ENCODE peak calls at places on chromosomes 13 and 19, in seven cellular contexts. One of them, this sample, is unnamed.

GRCh38 chr13:25215253-25215575 is 43.1 kb upstream of the AMER2 start:
- DNase-seq in tibial nerve: no peak
- DNase-seq in left lung: no peak
- DNase-seq in HFF-Myc: no peak
- DNase-seq in bronchial epithelial cell: no peak
- DNase-seq in cardiac muscle cell: no peak
- DNase-seq in A549: no peak
- DNase-seq in this sample: no peak

GRCh38 chr13:110442946-110443632 is 118.4 kb downstream of the RAB20 start:
- DNase-seq in HFF-Myc: no peak
- DNase-seq in tibial nerve: no peak
- DNase-seq in left lung: no peak
- DNase-seq in A549: no peak
- DNase-seq in cardiac muscle cell: peak; percentile 67
- DNase-seq in bronchial epithelial cell: peak; percentile 71
- DNase-seq in this sample: no peak

GRCh38 chr19:35045667-35046300 is 4.3 kb downstream of the HPN start:
- DNase-seq in cardiac muscle cell: peak; percentile 42
- DNase-seq in A549: peak; percentile 95
- DNase-seq in tibial nerve: no peak
- DNase-seq in HFF-Myc: peak; percentile 37
- DNase-seq in bronchial epithelial cell: no peak
- DNase-seq in left lung: no peak
- DNase-seq in this sample: peak; percentile 77

GRCh38 chr19:30318936-30319335 is 53.2 kb upstream of the ZNF536 start:
- DNase-seq in HFF-Myc: no peak
- DNase-seq in cardiac muscle cell: no peak
- DNase-seq in left lung: no peak
- DNase-seq in A549: no peak
- DNase-seq in tibial nerve: no peak
- DNase-seq in bronchial epithelial cell: no peak
- DNase-seq in this sample: no peak

GRCh38 chr19:19214892-19215291 is 3.1 kb downstream of the NCAN start:
- DNase-seq in A549: no peak
- DNase-seq in bronchial epithelial cell: peak; percentile 7
- DNase-seq in cardiac muscle cell: peak; percentile 59
- DNase-seq in tibial nerve: no peak
- DNase-seq in HFF-Myc: no peak
- DNase-seq in left lung: no peak
- DNase-seq in this sample: peak; percentile 23

GRCh38 chr19:42512743-42513304 is 15.5 kb downstream of the CEACAM1 start:
- DNase-seq in A549: no peak
- DNase-seq in bronchial epithelial cell: no peak
- DNase-seq in tibial nerve: no peak
- DNase-seq in HFF-Myc: no peak
- DNase-seq in left lung: no peak
- DNase-seq in cardiac muscle cell: no peak
- DNase-seq in this sample: no peak

GRCh38 chr19:49680473-49681351 is 3.6 kb downstream of the PRMT1 start:
- DNase-seq in tibial nerve: peak; percentile 79
- DNase-seq in HFF-Myc: no peak
- DNase-seq in bronchial epithelial cell: peak; percentile 67
- DNase-seq in A549: peak; percentile 95
- DNase-seq in left lung: peak; percentile 89
- DNase-seq in cardiac muscle cell: peak; percentile 91
- DNase-seq in this sample: peak; percentile 89

GRCh38 chr13:105231579-105231978 is 1303.9 kb downstream of the EFNB2 start:
- DNase-seq in cardiac muscle cell: no peak
- DNase-seq in tibial nerve: no peak
- DNase-seq in A549: no peak
- DNase-seq in left lung: no peak
- DNase-seq in HFF-Myc: no peak
- DNase-seq in bronchial epithelial cell: no peak
- DNase-seq in this sample: no peak

GRCh38 chr13:109938255-109938936 is 152.0 kb upstream of the IRS2 start:
- DNase-seq in A549: no peak
- DNase-seq in tibial nerve: no peak
- DNase-seq in left lung: no peak
- DNase-seq in cardiac muscle cell: peak; percentile 71
- DNase-seq in HFF-Myc: peak; percentile 82
- DNase-seq in bronchial epithelial cell: peak; percentile 96
- DNase-seq in this sample: no peak

GRCh38 chr13:44715287-44716224 is 139.4 kb upstream of the TSC22D1 start:
- DNase-seq in HFF-Myc: peak; percentile 47
- DNase-seq in tibial nerve: no peak
- DNase-seq in A549: no peak
- DNase-seq in bronchial epithelial cell: no peak
- DNase-seq in left lung: no peak
- DNase-seq in cardiac muscle cell: peak; percentile 37
- DNase-seq in this sample: no peak

GRCh38 chr19:41626278-41626677 is 596 bp downstream of the CEACAM4 start:
- DNase-seq in left lung: no peak
- DNase-seq in tibial nerve: no peak
- DNase-seq in HFF-Myc: no peak
- DNase-seq in A549: no peak
- DNase-seq in bronchial epithelial cell: no peak
- DNase-seq in cardiac muscle cell: no peak
- DNase-seq in this sample: no peak

GRCh38 chr19:30498707-30499106 is 126.5 kb downstream of the ZNF536 start:
- DNase-seq in tibial nerve: no peak
- DNase-seq in bronchial epithelial cell: no peak
- DNase-seq in A549: no peak
- DNase-seq in HFF-Myc: no peak
- DNase-seq in left lung: no peak
- DNase-seq in cardiac muscle cell: no peak
- DNase-seq in this sample: no peak

GRCh38 chr13:39484506-39485313 is 118.3 kb downstream of the LHFPL6 start:
- DNase-seq in HFF-Myc: no peak
- DNase-seq in A549: no peak
- DNase-seq in tibial nerve: no peak
- DNase-seq in bronchial epithelial cell: peak; percentile 21
- DNase-seq in cardiac muscle cell: peak; percentile 66
- DNase-seq in left lung: no peak
- DNase-seq in this sample: no peak

GRCh38 chr19:18464646-18465045 is 26.7 kb upstream of the ISYNA1 start:
- DNase-seq in cardiac muscle cell: peak; percentile 85
- DNase-seq in bronchial epithelial cell: no peak
- DNase-seq in HFF-Myc: no peak
- DNase-seq in A549: no peak
- DNase-seq in tibial nerve: peak; percentile 76
- DNase-seq in left lung: peak; percentile 81
- DNase-seq in this sample: no peak

GRCh38 chr13:83880275-83881027 is 1.8 kb downstream of the SLITRK1 start:
- DNase-seq in HFF-Myc: no peak
- DNase-seq in cardiac muscle cell: no peak
- DNase-seq in left lung: no peak
- DNase-seq in bronchial epithelial cell: no peak
- DNase-seq in A549: no peak
- DNase-seq in tibial nerve: no peak
- DNase-seq in this sample: no peak

GRCh38 chr19:55340784-55341147 is 1.1 kb downstream of the KMT5C start:
- DNase-seq in tibial nerve: no peak
- DNase-seq in HFF-Myc: no peak
- DNase-seq in left lung: no peak
- DNase-seq in A549: no peak
- DNase-seq in cardiac muscle cell: no peak
- DNase-seq in bronchial epithelial cell: no peak
- DNase-seq in this sample: no peak

GRCh38 chr13:46951516-46951915 is 54.7 kb upstream of the HTR2A start:
- DNase-seq in bronchial epithelial cell: peak; percentile 81
- DNase-seq in cardiac muscle cell: no peak
- DNase-seq in HFF-Myc: no peak
- DNase-seq in tibial nerve: no peak
- DNase-seq in A549: no peak
- DNase-seq in left lung: no peak
- DNase-seq in this sample: no peak

GRCh38 chr13:25848822-25849740 is 202.7 kb downstream of the SHISA2 start:
- DNase-seq in left lung: no peak
- DNase-seq in bronchial epithelial cell: no peak
- DNase-seq in A549: no peak
- DNase-seq in HFF-Myc: no peak
- DNase-seq in cardiac muscle cell: no peak
- DNase-seq in tibial nerve: no peak
- DNase-seq in this sample: no peak

GRCh38 chr13:77715233-77715891 is 17.9 kb downstream of the SLAIN1 start:
- DNase-seq in left lung: no peak
- DNase-seq in A549: no peak
- DNase-seq in cardiac muscle cell: no peak
- DNase-seq in HFF-Myc: no peak
- DNase-seq in bronchial epithelial cell: no peak
- DNase-seq in tibial nerve: no peak
- DNase-seq in this sample: no peak

GRCh38 chr19:9565900-9566705 is 18.2 kb downstream of the ZNF121 start:
- DNase-seq in bronchial epithelial cell: no peak
- DNase-seq in tibial nerve: no peak
- DNase-seq in cardiac muscle cell: peak; percentile 14
- DNase-seq in left lung: no peak
- DNase-seq in A549: no peak
- DNase-seq in HFF-Myc: no peak
- DNase-seq in this sample: no peak

GRCh38 chr19:43639507-43640423 is at the start of gene CADM4:
- DNase-seq in A549: no peak
- DNase-seq in bronchial epithelial cell: no peak
- DNase-seq in HFF-Myc: no peak
- DNase-seq in left lung: no peak
- DNase-seq in cardiac muscle cell: no peak
- DNase-seq in tibial nerve: no peak
- DNase-seq in this sample: no peak

GRCh38 chr19:56119585-56119978 is 1.5 kb downstream of the ZNF787 start:
- DNase-seq in bronchial epithelial cell: no peak
- DNase-seq in cardiac muscle cell: no peak
- DNase-seq in HFF-Myc: no peak
- DNase-seq in left lung: no peak
- DNase-seq in A549: no peak
- DNase-seq in tibial nerve: no peak
- DNase-seq in this sample: no peak

GRCh38 chr13:39273953-39274352 is 235.7 kb downstream of the NHLRC3 start:
- DNase-seq in bronchial epithelial cell: peak; percentile 43
- DNase-seq in A549: no peak
- DNase-seq in tibial nerve: no peak
- DNase-seq in HFF-Myc: no peak
- DNase-seq in left lung: no peak
- DNase-seq in cardiac muscle cell: peak; percentile 26
- DNase-seq in this sample: no peak

GRCh38 chr13:19861762-19862161 is 1.7 kb downstream of the ZMYM5 start:
- DNase-seq in HFF-Myc: no peak
- DNase-seq in left lung: no peak
- DNase-seq in bronchial epithelial cell: no peak
- DNase-seq in tibial nerve: no peak
- DNase-seq in cardiac muscle cell: no peak
- DNase-seq in A549: no peak
- DNase-seq in this sample: no peak
- TF ChIP-seq CTCF in HFF-Myc: no peak
- TF ChIP-seq CTCF in left lung: no peak
- TF ChIP-seq CTCF in bronchial epithelial cell: no peak
- TF ChIP-seq CTCF in tibial nerve: no peak
- TF ChIP-seq CTCF in cardiac muscle cell: no peak
- TF ChIP-seq CTCF in A549: no peak
- TF ChIP-seq CTCF in this sample: no peak

DNA sequence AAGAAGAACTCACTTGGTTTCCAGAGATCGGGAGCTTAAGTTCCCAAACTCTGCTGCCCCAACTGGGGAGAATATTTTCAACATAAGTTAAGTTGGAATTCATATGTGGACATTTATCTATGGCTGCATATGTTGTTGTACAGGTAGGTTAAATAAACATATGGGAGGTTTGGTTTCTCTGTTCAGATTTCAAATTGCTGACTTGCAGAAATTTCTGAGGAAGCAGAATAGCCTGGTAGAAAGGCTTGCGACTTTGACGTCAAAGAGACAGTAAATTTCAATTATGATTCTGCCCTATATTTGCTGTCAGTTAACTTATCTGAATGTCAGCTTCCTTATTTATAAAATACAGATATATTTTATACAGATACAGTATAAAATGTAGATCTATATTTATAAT is 40.0 kb upstream of the TPP2 start:
- DNase-seq in A549: no peak
- DNase-seq in HFF-Myc: no peak
- DNase-seq in left lung: no peak
- DNase-seq in bronchial epithelial cell: no peak
- DNase-seq in tibial nerve: no peak
- DNase-seq in cardiac muscle cell: no peak
- DNase-seq in this sample: no peak
- H3K4me3 ChIP-seq in A549: no peak overlapping the region
- H3K4me3 ChIP-seq in HFF-Myc: no peak overlapping the region
- H3K4me3 ChIP-seq in left lung: no peak overlapping the region
- H3K4me3 ChIP-seq in bronchial epithelial cell: no peak overlapping the region
- H3K4me3 ChIP-seq in tibial nerve: no peak overlapping the region
- H3K4me3 ChIP-seq in cardiac muscle cell: no peak overlapping the region
- H3K4me3 ChIP-seq in this sample: no peak overlapping the region

GRCh38 chr19:40159744-40160143 is 31.5 kb upstream of the MAP3K10 start:
- DNase-seq in bronchial epithelial cell: no peak
- DNase-seq in left lung: no peak
- DNase-seq in tibial nerve: no peak
- DNase-seq in cardiac muscle cell: no peak
- DNase-seq in HFF-Myc: no peak
- DNase-seq in A549: no peak
- DNase-seq in this sample: no peak

GRCh38 chr19:40163541-40164129 is 27.6 kb upstream of the MAP3K10 start:
- DNase-seq in bronchial epithelial cell: no peak
- DNase-seq in left lung: no peak
- DNase-seq in tibial nerve: no peak
- DNase-seq in cardiac muscle cell: no peak
- DNase-seq in HFF-Myc: no peak
- DNase-seq in A549: no peak
- DNase-seq in this sample: no peak

GRCh38 chr19:40162104-40162503 is 29.1 kb upstream of the MAP3K10 start:
- DNase-seq in left lung: no peak
- DNase-seq in bronchial epithelial cell: no peak
- DNase-seq in HFF-Myc: no peak
- DNase-seq in tibial nerve: no peak
- DNase-seq in A549: no peak
- DNase-seq in cardiac muscle cell: no peak
- DNase-seq in this sample: no peak

DNA sequence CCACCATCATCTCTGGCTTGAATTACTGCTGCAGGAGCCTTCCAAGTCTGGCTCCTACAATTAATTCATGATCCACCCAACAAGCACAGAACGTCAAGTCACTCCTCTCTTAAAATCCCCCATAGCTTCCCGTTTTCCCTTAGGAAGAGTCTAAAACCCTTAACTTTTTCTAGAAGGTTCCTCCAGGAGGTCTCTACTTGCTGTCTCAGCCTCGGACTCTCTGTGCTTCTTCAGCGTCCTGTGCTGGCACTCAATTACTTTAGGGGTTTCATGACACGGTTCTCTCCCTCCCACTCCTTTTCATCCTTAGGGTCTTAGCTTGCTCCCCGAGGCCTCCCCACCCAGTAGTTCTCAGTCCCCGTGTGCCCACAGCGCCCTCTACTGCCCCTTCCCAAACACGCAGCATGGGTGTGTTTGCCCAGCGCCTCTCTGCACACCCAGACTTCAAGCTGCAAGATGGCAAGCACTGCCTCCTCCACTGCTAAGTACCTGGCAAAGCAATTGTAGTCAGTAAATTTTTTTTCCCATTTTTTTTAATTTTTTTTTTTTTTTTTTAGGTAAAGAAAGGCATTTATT is 25.8 kb upstream of the MAP3K10 start:
- DNase-seq in A549: no peak
- DNase-seq in HFF-Myc: no peak
- DNase-seq in left lung: peak; percentile 47
- DNase-seq in bronchial epithelial cell: peak; percentile 26
- DNase-seq in cardiac muscle cell: peak; percentile 56
- DNase-seq in tibial nerve: no peak
- DNase-seq in this sample: peak; percentile 23
- TF ChIP-seq CTCF in A549: peak; percentile 61
- TF ChIP-seq CTCF in HFF-Myc: peak; percentile 81
- TF ChIP-seq CTCF in left lung: peak; percentile 64
- TF ChIP-seq CTCF in bronchial epithelial cell: peak; percentile 69
- TF ChIP-seq CTCF in cardiac muscle cell: peak; percentile 82
- TF ChIP-seq CTCF in tibial nerve: peak; percentile 35
- TF ChIP-seq CTCF in this sample: peak; percentile 50

GRCh38 chr19:58477130-58477529 is 978 bp downstream of the ZNF446 start:
- DNase-seq in HFF-Myc: no peak
- DNase-seq in tibial nerve: no peak
- DNase-seq in A549: no peak
- DNase-seq in bronchial epithelial cell: no peak
- DNase-seq in left lung: no peak
- DNase-seq in cardiac muscle cell: no peak
- DNase-seq in this sample: no peak
- H3K4me3 ChIP-seq in HFF-Myc: no peak overlapping the region
- H3K4me3 ChIP-seq in tibial nerve: no peak overlapping the region
- H3K4me3 ChIP-seq in A549: peak overlapping the region; percentile 57
- H3K4me3 ChIP-seq in bronchial epithelial cell: no peak overlapping the region
- H3K4me3 ChIP-seq in left lung: peak overlapping the region; percentile 65
- H3K4me3 ChIP-seq in cardiac muscle cell: peak overlapping the region; percentile 66
- H3K4me3 ChIP-seq in this sample: no peak overlapping the region

This sample was measured in HL-60.